ENCODE peak calls at places on chromosomes 7 and 10, in eight cellular contexts. T is vagina, N is GM12892, I is Panc1, E is SK-N-SH, S is prostate gland, W is H1, V is HL-60. A is an unnamed sample.

GRCh38 chr7:114818501-114818900 is 103.4 kb upstream of the MDFIC start:
- DNase-seq in E (no peak), N (no peak), V (no peak), W (no peak), T (no peak), I (peak), S (no peak), A (no peak)

GRCh38 chr10:88131561-88132139 is 268.2 kb downstream of the PTEN start:
- DNase-seq in E (no peak), V (no peak), I (no peak), N (no peak), S (peak), T (peak), W (no peak), A (no peak)

GRCh38 chr10:50222199-50222598 is 29.1 kb downstream of the ASAH2 start:
- DNase-seq in N (no peak), W (no peak), E (no peak), V (no peak), T (no peak), S (no peak), I (no peak), A (no peak)

GRCh38 chr7:50614721-50615518 is 49.7 kb upstream of the DDC start:
- DNase-seq in W (no peak), T (peak), E (no peak), V (no peak), I (no peak), S (no peak), N (no peak), A (no peak)

GRCh38 chr10:114312585-114312984 is 73.5 kb downstream of the VWA2 start:
- DNase-seq in V (no peak), I (no peak), T (no peak), E (no peak), N (no peak), W (no peak), S (no peak), A (no peak)

GRCh38 chr10:27661511-27662286 is 83.9 kb downstream of the MKX start:
- DNase-seq in W (no peak), T (no peak), V (no peak), E (no peak), N (no peak), I (no peak), S (no peak), A (no peak)

GRCh38 chr7:16712916-16713315 is 40.6 kb upstream of the TSPAN13 start:
- DNase-seq in S (no peak), T (no peak), I (no peak), E (no peak), W (no peak), V (no peak), N (no peak), A (no peak)

GRCh38 chr7:134997214-134997885 is 11.0 kb downstream of the AGBL3 start:
- DNase-seq in S (no peak), V (no peak), E (no peak), T (no peak), W (no peak), I (no peak), N (no peak), A (no peak)

GRCh38 chr10:3473271-3473670 is 300.7 kb upstream of the PITRM1 start:
- DNase-seq in W (no peak), V (no peak), E (no peak), N (no peak), I (no peak), T (no peak), S (no peak), A (no peak)

GRCh38 chr7:84339306-84339705 is 144.7 kb upstream of the SEMA3A start:
- DNase-seq in V (no peak), E (no peak), T (no peak), I (no peak), W (no peak), N (no peak), S (no peak), A (no peak)

GRCh38 chr10:61589547-61590243 is 73.0 kb upstream of the CABCOCO1 start:
- DNase-seq in W (no peak), E (no peak), V (no peak), T (no peak), N (no peak), S (no peak), I (no peak), A (no peak)

GRCh38 chr7:130988443-130988842 is 254.4 kb upstream of the KLF14 start:
- DNase-seq in N (no peak), I (no peak), E (peak), T (no peak), S (no peak), W (no peak), V (no peak), A (no peak)

GRCh38 chr7:29562307-29562706 is 1.3 kb upstream of the PRR15 start:
- DNase-seq in E (no peak), I (no peak), N (no peak), S (no peak), W (no peak), T (no peak), V (no peak), A (no peak)

GRCh38 chr10:89454561-89455347 is 40.4 kb downstream of the IFIT5 start:
- DNase-seq in W (no peak), S (no peak), T (no peak), N (no peak), E (no peak), I (no peak), V (no peak), A (no peak)

GRCh38 chr10:132792796-132793195 is 6.8 kb upstream of the NKX6-2 start:
- DNase-seq in E (no peak), W (no peak), S (no peak), N (no peak), V (no peak), I (no peak), T (no peak), A (no peak)

GRCh38 chr10:77816311-77816710 is 110.2 kb downstream of the DLG5 start:
- DNase-seq in E (no peak), S (no peak), V (no peak), T (no peak), N (no peak), I (no peak), W (no peak), A (no peak)

GRCh38 chr10:111231779-111232178 is 154.9 kb downstream of the ADRA2A start:
- DNase-seq in I (no peak), W (no peak), S (no peak), T (no peak), E (no peak), N (no peak), V (no peak), A (no peak)

GRCh38 chr7:73622909-73623797 is 1.2 kb downstream of the MLXIPL start:
- DNase-seq in I (no peak), V (peak), E (peak), S (no peak), T (no peak), N (no peak), W (peak), A (no peak)

GRCh38 chr7:128407751-128408708 is 1.8 kb downstream of the IMPDH1 start:
- DNase-seq in S (no peak), V (peak), E (peak), N (no peak), I (no peak), W (no peak), T (no peak), A (no peak)

GRCh38 chr10:17100586-17100985 is 29.0 kb downstream of the CUBN start:
- DNase-seq in S (no peak), E (no peak), I (no peak), T (no peak), W (no peak), N (no peak), V (no peak), A (no peak)

GRCh38 chr10:118349235-118349634 is 7.1 kb upstream of the FAM204A start:
- DNase-seq in S (no peak), N (no peak), V (no peak), E (no peak), I (no peak), W (no peak), T (no peak), A (no peak)

GRCh38 chr7:91843831-91844230 is 36.7 kb downstream of the MTERF1 start:
- DNase-seq in V (no peak), N (no peak), E (no peak), S (no peak), W (no peak), T (no peak), I (no peak), A (no peak)

GRCh38 chr10:78318305-78318704 is 284.6 kb downstream of the RPS24 start:
- DNase-seq in W (no peak), T (no peak), V (no peak), I (no peak), S (peak), N (no peak), E (no peak), A (no peak)

GRCh38 chr7:100044719-100045118 is 4.9 kb upstream of the ZSCAN21 start:
- DNase-seq in I (no peak), T (no peak), N (no peak), W (no peak), V (peak), S (peak), E (peak), A (no peak)

GRCh38 chr10:70835895-70836294 is 20.1 kb downstream of the SGPL1 start:
- DNase-seq in V (no peak), W (no peak), N (no peak), S (peak), E (no peak), T (no peak), I (no peak), A (no peak)

GRCh38 chr10:93039721-93040120 is 20.9 kb upstream of the CYP26C1 start:
- DNase-seq in I (no peak), W (no peak), E (no peak), S (no peak), T (no peak), N (no peak), V (peak), A (no peak)

GRCh38 chr10:78382047-78382446 is 348.4 kb downstream of the RPS24 start:
- DNase-seq in W (no peak), N (no peak), I (no peak), E (no peak), S (no peak), V (no peak), T (no peak), A (no peak)

GRCh38 chr10:31926765-31927596 is 1.6 kb downstream of the ARHGAP12 start:
- DNase-seq in T (no peak), N (no peak), E (peak), S (no peak), V (no peak), I (no peak), W (no peak), A (no peak)

GRCh38 chr10:117635851-117636250 is 93.3 kb downstream of the EMX2 start:
- DNase-seq in S (no peak), T (peak), V (no peak), E (no peak), W (no peak), N (no peak), I (no peak), A (no peak)

GRCh38 chr10:120403109-120403508 is 53.9 kb upstream of the PLPP4 start:
- DNase-seq in W (no peak), I (no peak), S (no peak), N (no peak), E (no peak), V (no peak), T (no peak), A (no peak)

GRCh38 chr7:14501436-14501835 is 401.1 kb downstream of the DGKB start:
- DNase-seq in E (no peak), N (no peak), W (no peak), I (no peak), T (no peak), V (no peak), S (no peak), A (no peak)

GRCh38 chr10:16612148-16612742 is 90.6 kb upstream of the C1QL3 start:
- DNase-seq in N (no peak), V (no peak), S (no peak), I (no peak), E (no peak), T (no peak), W (no peak), A (no peak)

GRCh38 chr7:121116399-121116798 is 127.9 kb downstream of the CPED1 start:
- DNase-seq in I (no peak), E (no peak), T (no peak), S (no peak), N (no peak), W (no peak), V (no peak), A (no peak)

GRCh38 chr7:100585511-100586265 is at the start of gene LRCH4:
- DNase-seq in T (no peak), I (no peak), W (peak), E (peak), S (peak), V (peak), N (peak), A (peak)

DNA sequence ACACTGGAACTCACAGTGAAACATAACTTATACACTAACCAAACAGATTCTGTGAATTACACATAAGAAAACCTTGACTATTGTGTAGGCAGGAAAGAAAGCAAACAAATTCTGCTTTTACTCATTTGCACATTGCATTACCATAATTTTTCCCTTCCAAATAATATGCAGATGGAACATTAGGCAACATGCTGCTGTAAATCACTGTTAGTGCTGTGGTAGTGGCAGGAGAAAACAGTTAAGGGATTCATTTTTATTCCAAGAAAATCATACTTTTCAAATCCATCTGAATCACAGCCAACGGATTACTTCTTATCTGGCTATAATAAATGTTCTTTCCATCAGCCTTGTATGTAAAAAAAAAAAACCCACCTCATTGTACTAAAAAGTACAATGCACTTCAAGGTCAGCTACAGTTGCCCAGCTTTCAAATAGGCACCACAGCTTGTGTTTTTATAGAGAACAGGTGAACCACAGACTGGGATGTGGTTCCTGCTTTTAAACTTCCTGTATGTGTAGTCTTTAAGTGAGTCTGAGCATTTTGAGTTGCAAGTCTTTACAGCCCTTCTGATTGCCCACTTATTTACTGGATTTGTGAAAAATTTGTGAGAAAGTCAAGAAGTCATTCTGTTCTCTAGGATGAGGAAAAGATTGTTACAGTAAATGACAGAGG is 590.0 kb upstream of the SEMA3D start:
- DNase-seq in E (no peak), I (no peak), S (no peak), T (no peak), N (no peak), W (no peak), V (no peak), A (no peak)
- TF ChIP-seq POLR2AphosphoS5 in E (no peak), I (no peak), S (no peak), T (no peak), N (no peak), W (no peak), V (no peak), A (no peak)

DNA sequence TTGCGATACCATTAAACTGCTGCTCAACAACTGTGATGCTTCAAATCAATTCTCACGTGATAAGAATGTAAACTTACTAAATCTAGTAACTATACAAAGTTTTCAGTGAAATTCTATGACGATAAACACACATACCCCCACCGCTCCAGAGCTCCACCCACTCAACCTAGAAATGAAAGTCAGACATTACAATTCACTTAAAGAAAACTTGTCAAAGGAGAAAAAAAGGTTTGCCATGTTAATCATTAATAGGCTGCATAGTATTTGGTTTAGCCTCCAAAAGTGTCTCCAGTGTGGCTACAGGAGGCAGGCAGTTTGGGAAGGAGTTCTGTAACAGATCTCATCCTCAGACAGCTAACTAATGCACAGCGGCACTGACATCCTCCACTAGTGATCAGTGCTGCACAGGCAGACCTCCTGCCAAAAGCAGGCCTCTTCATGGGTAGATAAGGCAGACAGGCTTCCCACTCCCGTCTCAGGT is 3.1 kb downstream of the HERPUD2 start:
- DNase-seq in E (peak), I (no peak), W (no peak), N (no peak), S (no peak), V (peak), T (no peak), A (peak)
- TF ChIP-seq POLR2AphosphoS5 in E (no peak), I (no peak), W (no peak), N (no peak), S (no peak), V (no peak), T (no peak), A (no peak)

GRCh38 chr7:90769036-90769435 is 172.9 kb downstream of the CDK14 start:
- DNase-seq in N (no peak), V (no peak), W (no peak), T (no peak), E (no peak), S (no peak), I (no peak), A (no peak)

GRCh38 chr7:90771281-90771680 is 175.2 kb downstream of the CDK14 start:
- DNase-seq in T (no peak), E (no peak), I (no peak), S (no peak), N (no peak), W (no peak), V (no peak), A (no peak)

GRCh38 chr7:90775383-90775965 is 179.4 kb downstream of the CDK14 start:
- DNase-seq in S (no peak), E (no peak), I (no peak), V (no peak), W (no peak), N (no peak), T (no peak), A (no peak)

GRCh38 chr7:90773269-90773668 is 177.1 kb downstream of the CDK14 start:
- DNase-seq in N (no peak), E (no peak), V (no peak), I (no peak), T (no peak), S (no peak), W (no peak), A (no peak)

DNA sequence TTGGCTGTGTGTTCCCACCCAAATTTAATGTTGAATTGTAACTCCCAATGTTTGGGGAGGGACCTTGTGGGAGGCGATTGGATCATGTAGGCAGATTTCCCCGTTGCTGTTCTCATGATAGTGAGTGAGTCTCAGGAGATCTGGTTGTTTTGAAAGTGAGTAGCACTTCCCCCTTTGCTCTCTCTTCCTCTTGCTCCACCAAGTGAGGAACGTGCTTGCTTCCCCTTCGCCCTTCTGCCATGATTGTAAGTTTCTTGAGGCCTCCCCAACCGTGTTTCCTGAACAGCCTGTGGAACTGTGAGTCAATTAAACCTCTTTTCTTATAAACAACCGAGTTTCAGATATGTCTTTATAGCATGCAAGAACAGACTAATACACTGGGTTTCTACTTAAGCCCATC is 176.3 kb downstream of the CDK14 start:
- DNase-seq in T (no peak), N (no peak), V (peak), I (no peak), S (no peak), E (no peak), W (no peak), A (no peak)
- TF ChIP-seq POLR2AphosphoS5 in T (no peak), N (no peak), V (no peak), I (no peak), S (no peak), E (no peak), W (no peak), A (no peak)

DNA sequence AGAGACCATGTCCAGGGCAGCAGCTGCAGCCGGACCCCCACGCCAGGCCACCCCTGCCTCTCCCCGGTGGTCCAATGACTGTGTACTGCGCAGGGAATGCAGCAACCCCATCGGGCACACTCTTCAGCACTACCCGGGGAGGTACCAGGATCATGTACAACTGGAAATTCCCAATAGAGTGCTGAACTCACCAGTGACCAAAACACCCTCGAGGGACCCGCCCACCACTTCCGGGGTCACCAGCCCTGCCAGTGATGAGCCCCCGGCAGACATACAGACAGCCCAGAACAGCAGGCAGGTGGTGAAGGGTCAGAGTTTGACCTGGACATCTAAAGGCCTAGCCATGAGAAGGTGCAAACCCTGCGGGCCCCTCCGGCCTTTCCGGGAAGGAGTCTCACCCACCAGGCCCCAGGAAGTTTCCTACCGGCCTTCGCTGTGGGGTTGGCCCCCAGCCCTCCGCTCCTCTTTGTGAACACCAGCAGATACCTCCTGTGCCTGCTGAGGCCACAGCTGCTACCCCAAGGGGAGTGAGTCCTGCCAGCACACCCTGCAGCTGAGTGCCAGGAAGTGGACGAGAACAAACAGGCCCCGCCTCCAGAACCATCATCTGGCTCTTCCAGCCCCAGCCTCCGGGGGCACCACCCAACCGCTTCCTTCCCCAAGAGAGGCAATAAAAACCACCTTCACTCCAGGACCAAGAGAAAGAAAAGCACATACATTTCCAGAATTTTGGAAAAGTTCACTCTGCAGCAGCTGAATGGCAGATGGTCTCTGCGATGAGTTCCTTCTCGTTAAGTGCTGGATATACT is 5.0 kb upstream of the ANKRD61 start:
- DNase-seq in E (peak), N (peak), T (no peak), S (peak), V (peak), W (peak), I (no peak), A (peak)
- TF ChIP-seq POLR2AphosphoS5 in E (no peak), N (no peak), T (no peak), S (peak), V (peak), W (no peak), I (no peak), A (peak)

A was measured in spleen.